ENCODE peak calls at places on chromosomes 5 and 9, in six cellular contexts. X is ureter, Y is stomach, G is lung microvascular endothelial cell, U is fibroblast of lung, R is NCI-H748 treated with DMSO at 0.1 percent for 48 hours. P is an unnamed sample.

GRCh38 chr9:93673271-93673843 is 97.0 kb downstream of the PHF2 start:
- DNase-seq in X (no peak), Y (peak; percentile 22), G (no peak), U (no peak), R (no peak), P (peak; percentile 29)

GRCh38 chr5:5983261-5983660 is 395.1 kb downstream of the MED10 start:
- DNase-seq in X (no peak), Y (no peak), G (no peak), U (no peak), R (peak; percentile 56), P (peak; percentile 21)

GRCh38 chr5:56673171-56673570 is 142.2 kb upstream of the MAP3K1 start:
- DNase-seq in X (no peak), Y (no peak), G (no peak), U (no peak), R (no peak), P (no peak)

GRCh38 chr5:69292349-69292748 is 40.3 kb downstream of the CCDC125 start:
- DNase-seq in X (no peak), Y (no peak), G (no peak), U (no peak), R (no peak), P (no peak)

GRCh38 chr9:68870049-68870448 is 143.9 kb downstream of the PRKACG start:
- DNase-seq in X (no peak), Y (no peak), G (no peak), U (no peak), R (no peak), P (no peak)

GRCh38 chr5:109102291-109102690 is 307.5 kb downstream of the PJA2 start:
- DNase-seq in X (no peak), Y (no peak), G (no peak), U (peak; percentile 26), R (no peak), P (no peak)

GRCh38 chr5:134438641-134439621 is 27.2 kb upstream of the CDKN2AIPNL start:
- DNase-seq in X (peak; percentile 88), Y (peak; percentile 38), G (peak; percentile 58), U (peak; percentile 96), R (no peak), P (peak; percentile 79)

GRCh38 chr9:135137398-135137832 is 49.9 kb downstream of the OLFM1 start:
- DNase-seq in X (no peak), Y (no peak), G (peak; percentile 9), U (peak; percentile 12), R (peak; percentile 16), P (peak; percentile 5)

GRCh38 chr9:127854169-127854833 is at the start of gene ENG:
- DNase-seq in X (peak; percentile 87), Y (peak; percentile 54), G (peak; percentile 83), U (peak; percentile 65), R (no peak), P (no peak)

GRCh38 chr5:80153586-80154126 is 102.2 kb downstream of the SERINC5 start:
- DNase-seq in X (no peak), Y (no peak), G (no peak), U (no peak), R (no peak), P (no peak)

GRCh38 chr5:129746884-129747283 is 1.0 kb upstream of the MINAR2 start:
- DNase-seq in X (no peak), Y (no peak), G (no peak), U (peak; percentile 7), R (no peak), P (no peak)

GRCh38 chr5:34626036-34626435 is 30.1 kb upstream of the RAI14 start:
- DNase-seq in X (no peak), Y (no peak), G (peak; percentile 87), U (peak; percentile 87), R (no peak), P (no peak)

GRCh38 chr5:61330341-61330878 is 1.6 kb upstream of the ZSWIM6 start:
- DNase-seq in X (no peak), Y (no peak), G (peak; percentile 57), U (peak; percentile 80), R (peak; percentile 70), P (peak; percentile 35)

GRCh38 chr9:135230817-135231520 is 143.5 kb downstream of the OLFM1 start:
- DNase-seq in X (no peak), Y (no peak), G (no peak), U (no peak), R (no peak), P (no peak)

GRCh38 chr9:4117835-4118610 is 181.8 kb downstream of the GLIS3 start:
- DNase-seq in X (no peak), Y (no peak), G (no peak), U (no peak), R (no peak), P (no peak)

GRCh38 chr5:34838785-34839714 is at the start of gene TTC23L:
- DNase-seq in X (peak; percentile 92), Y (peak; percentile 91), G (peak; percentile 92), U (peak; percentile 84), R (peak; percentile 99), P (peak; percentile 89)

GRCh38 chr9:128304971-128305288 is 17.3 kb downstream of the TRUB2 start:
- DNase-seq in X (no peak), Y (no peak), G (no peak), U (peak; percentile 50), R (no peak), P (no peak)

GRCh38 chr5:37071901-37072581 is 177.1 kb downstream of the CPLANE1 start:
- DNase-seq in X (no peak), Y (no peak), G (peak; percentile 79), U (peak; percentile 96), R (no peak), P (peak; percentile 17)

GRCh38 chr9:5438301-5439162 is 807 bp upstream of the PLGRKT start:
- DNase-seq in X (no peak), Y (no peak), G (no peak), U (peak; percentile 72), R (no peak), P (no peak)

GRCh38 chr9:127096208-127096607 is 26.2 kb downstream of the ANGPTL2 start:
- DNase-seq in X (no peak), Y (no peak), G (no peak), U (no peak), R (no peak), P (no peak)

GRCh38 chr9:122954253-122954691 is 13.5 kb downstream of the RABGAP1 start:
- DNase-seq in X (no peak), Y (no peak), G (no peak), U (peak; percentile 76), R (no peak), P (no peak)

GRCh38 chr5:154157483-154158378 is 32.8 kb upstream of the GALNT10 start:
- DNase-seq in X (no peak), Y (no peak), G (no peak), U (no peak), R (no peak), P (no peak)